ENCODE peak calls at places on chromosomes 12 and 14, in nine cellular contexts. U, J, T, Z, L, B, E, Y and C are unnamed samples.

GRCh38 chr12:12056951-12057350 is 13.8 kb upstream of the BCL2L14 start:
- DNase-seq in J (no peak), Z (no peak), U (no peak), E (no peak), T (no peak), Y (no peak), B (no peak), L (no peak), C (no peak)

GRCh38 chr14:103563089-103563620 is 395 bp downstream of the COA8 start:
- DNase-seq in E (no peak), B (peak), J (no peak), L (no peak), U (no peak), T (peak), Z (peak), Y (no peak), C (no peak)

GRCh38 chr12:27333311-27334009 is 824 bp downstream of the BMAL2 start:
- DNase-seq in U (peak), Z (no peak), T (no peak), E (no peak), Y (peak), J (no peak), L (peak), B (peak), C (no peak)

GRCh38 chr12:82740129-82741000 is 53.7 kb downstream of the TMTC2 start:
- DNase-seq in Z (no peak), U (no peak), T (no peak), Y (peak), L (no peak), E (no peak), B (peak), J (peak), C (peak)

GRCh38 chr14:51527073-51527472 is 124.6 kb upstream of the FRMD6 start:
- DNase-seq in E (no peak), L (no peak), J (peak), B (peak), T (no peak), Y (no peak), U (no peak), Z (no peak), C (no peak)

GRCh38 chr12:71128191-71128590 is 29.6 kb downstream of the TSPAN8 start:
- DNase-seq in T (no peak), U (no peak), B (peak), J (peak), E (peak), Z (no peak), Y (no peak), L (no peak), C (no peak)

GRCh38 chr12:40215977-40216376 is 8.8 kb upstream of the LRRK2 start:
- DNase-seq in T (no peak), L (no peak), B (peak), J (peak), U (no peak), Z (no peak), E (no peak), Y (peak), C (no peak)

GRCh38 chr12:92871121-92871520 is 58.0 kb downstream of the EEA1 start:
- DNase-seq in Y (no peak), T (no peak), U (no peak), J (peak), B (no peak), L (no peak), E (no peak), Z (no peak), C (peak)

GRCh38 chr12:6646276-6647082 is 753 bp downstream of the ACRBP start:
- DNase-seq in Z (no peak), E (no peak), J (no peak), B (no peak), Y (no peak), L (no peak), U (no peak), T (no peak), C (no peak)

GRCh38 chr12:77442633-77443032 is 377.3 kb upstream of the E2F7 start:
- DNase-seq in U (no peak), Z (no peak), J (peak), L (no peak), T (no peak), E (no peak), B (peak), Y (no peak), C (no peak)

GRCh38 chr12:26428420-26428819 is 233.0 kb downstream of the SSPN start:
- DNase-seq in Z (no peak), T (no peak), J (peak), Y (no peak), U (no peak), E (peak), L (no peak), B (peak), C (no peak)

GRCh38 chr12:109877504-109878246 is 2.7 kb downstream of the GLTP start:
- DNase-seq in T (no peak), J (no peak), B (no peak), L (no peak), E (no peak), Y (no peak), Z (no peak), U (no peak), C (no peak)

GRCh38 chr14:67311868-67312267 is 47.7 kb downstream of the ATP6V1D start:
- DNase-seq in J (no peak), U (no peak), T (no peak), L (no peak), Y (peak), Z (no peak), B (no peak), E (no peak), C (no peak)

GRCh38 chr12:105534068-105534467 is 203.6 kb downstream of the C12orf75 start:
- DNase-seq in Y (no peak), E (no peak), B (no peak), U (no peak), Z (no peak), J (no peak), L (no peak), T (no peak), C (no peak)

GRCh38 chr14:80784824-80785223 is 156.7 kb downstream of the CEP128 start:
- DNase-seq in L (no peak), B (peak), U (no peak), Y (no peak), E (no peak), J (peak), Z (no peak), T (no peak), C (peak)
- TF ChIP-seq CTCF in L (no peak), B (no peak), U (peak), Y (no peak), E (peak), J (peak), Z (no peak), T (no peak), C (peak)

DNA sequence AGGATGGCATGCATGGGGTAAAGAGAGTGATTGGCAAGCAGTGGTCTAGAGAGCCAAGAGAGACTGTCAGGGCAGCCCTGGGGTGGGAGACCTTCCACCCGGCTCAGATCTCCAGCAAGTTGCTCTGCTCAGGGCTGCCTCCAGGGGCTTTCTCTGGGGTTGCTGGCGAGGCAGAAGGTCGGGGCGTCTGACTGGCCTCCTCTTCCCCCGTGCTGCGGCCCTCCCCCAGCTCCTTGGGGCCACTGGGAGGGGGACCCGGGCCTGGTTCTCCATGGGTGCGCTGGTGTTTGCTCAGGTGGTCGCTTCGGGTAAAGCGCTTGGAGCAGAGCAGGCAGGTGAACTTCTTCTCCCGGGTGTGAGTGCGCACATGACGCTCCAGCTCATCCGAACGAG is 6.6 kb upstream of the AAAS start:
- DNase-seq in L (no peak), Z (no peak), U (no peak), T (no peak), E (no peak), J (no peak), B (no peak), Y (no peak), C (no peak)
- TF ChIP-seq CTCF in L (no peak), Z (no peak), U (no peak), T (no peak), E (no peak), J (no peak), B (no peak), Y (no peak), C (no peak)

GRCh38 chr14:34655959-34656358 is 26.0 kb upstream of the SNX6 start:
- DNase-seq in L (no peak), Z (no peak), B (no peak), J (no peak), T (no peak), U (no peak), Y (no peak), E (no peak), C (no peak)
- TF ChIP-seq CTCF in L (no peak), Z (no peak), B (no peak), J (no peak), T (no peak), U (no peak), Y (no peak), E (no peak), C (no peak)

GRCh38 chr12:59595557-59596231 is at the start of gene SLC16A7:
- DNase-seq in B (peak), T (peak), Z (peak), L (peak), Y (peak), U (peak), E (peak), J (peak), C (peak)
- TF ChIP-seq CTCF in B (peak), T (no peak), Z (no peak), L (no peak), Y (no peak), U (no peak), E (peak), J (no peak), C (peak)

DNA sequence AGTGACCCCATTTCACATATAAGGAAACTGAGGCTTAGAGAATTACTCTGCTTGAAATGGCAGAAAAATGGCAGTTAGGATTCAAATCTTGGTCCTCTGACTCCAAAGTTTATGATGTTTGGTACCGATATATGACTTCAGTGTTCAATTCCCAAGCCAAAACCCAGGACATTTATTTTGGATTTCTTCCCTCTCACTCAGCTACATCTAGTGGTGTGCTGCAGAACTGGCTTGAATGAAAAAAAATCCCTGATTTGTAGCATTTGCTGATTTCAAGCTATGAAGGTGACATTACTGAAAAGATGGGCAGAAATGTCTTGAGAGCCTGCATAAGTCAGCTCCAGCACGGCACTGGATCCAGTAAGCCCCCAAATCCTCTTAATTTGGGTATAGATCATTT is 106.4 kb downstream of the EFCAB11 start:
- DNase-seq in U (no peak), T (no peak), Y (no peak), Z (no peak), E (no peak), L (no peak), J (peak), B (peak), C (no peak)
- TF ChIP-seq CTCF in U (peak), T (no peak), Y (peak), Z (no peak), E (peak), L (no peak), J (peak), B (peak), C (peak)

GRCh38 chr14:77738559-77739250 is 22.3 kb downstream of the SNW1 start:
- DNase-seq in Z (no peak), T (no peak), Y (no peak), L (no peak), E (no peak), J (peak), U (no peak), B (peak), C (no peak)

GRCh38 chr14:77746064-77746463 is 14.9 kb downstream of the SNW1 start:
- DNase-seq in Y (no peak), U (no peak), E (no peak), L (no peak), Z (no peak), T (no peak), B (no peak), J (no peak), C (no peak)

GRCh38 chr14:77741438-77741837 is 19.5 kb downstream of the SNW1 start:
- DNase-seq in T (no peak), U (no peak), J (no peak), L (no peak), E (no peak), B (no peak), Z (no peak), Y (no peak), C (no peak)
- TF ChIP-seq CTCF in T (no peak), U (no peak), J (no peak), L (no peak), E (no peak), B (no peak), Z (no peak), Y (no peak), C (no peak)